ENCODE peak calls at places on chromosomes 1 and 21, in seven cellular contexts. F, Q, T, B, J, W and N are unnamed samples.

GRCh38 chr1:7550981-7551380 is 220.1 kb upstream of the VAMP3 start:
- DNase-seq in T (no peak), Q (no peak), B (no peak), J (no peak), W (no peak), F (no peak), N (no peak)

GRCh38 chr1:16183157-16183556 is 27.3 kb upstream of the EPHA2 start:
- DNase-seq in B (no peak), F (no peak), T (no peak), W (no peak), Q (no peak), J (no peak), N (no peak)

GRCh38 chr1:68372487-68372886 is 77.3 kb downstream of the RPE65 start:
- DNase-seq in T (no peak), W (no peak), F (no peak), Q (no peak), J (no peak), B (no peak), N (no peak)

GRCh38 chr21:45536301-45537081 is 5.7 kb downstream of the SLC19A1 start:
- DNase-seq in T (no peak), J (peak), Q (no peak), B (peak), W (no peak), F (no peak), N (no peak)

GRCh38 chr21:46320331-46320801 is 3.3 kb downstream of the C21orf58 start:
- DNase-seq in F (no peak), Q (no peak), J (no peak), W (no peak), B (no peak), T (no peak), N (no peak)

GRCh38 chr1:235532350-235532749 is 28.1 kb upstream of the B3GALNT2 start:
- DNase-seq in J (no peak), B (no peak), Q (no peak), T (no peak), F (no peak), W (no peak), N (no peak)

GRCh38 chr1:179228783-179229213 is 679 bp downstream of the ABL2 start:
- DNase-seq in B (peak), W (no peak), Q (peak), J (peak), F (no peak), T (peak), N (no peak)

GRCh38 chr1:99818063-99818699 is 32.0 kb upstream of the AGL start:
- DNase-seq in J (no peak), F (no peak), B (no peak), Q (no peak), T (no peak), W (no peak), N (no peak)

GRCh38 chr21:42565206-42565810 is 51.7 kb downstream of the SLC37A1 start:
- DNase-seq in B (no peak), T (no peak), F (no peak), J (peak), Q (no peak), W (no peak), N (no peak)

GRCh38 chr1:58149266-58149812 is 397.2 kb downstream of the OMA1 start:
- DNase-seq in F (no peak), T (no peak), B (no peak), Q (no peak), W (no peak), J (no peak), N (no peak)

GRCh38 chr1:20830378-20830777 is 43.3 kb upstream of the HP1BP3 start:
- DNase-seq in F (no peak), B (no peak), T (no peak), J (no peak), Q (no peak), W (no peak), N (no peak)

GRCh38 chr1:245469734-245470133 is 314.9 kb downstream of the KIF26B start:
- DNase-seq in F (no peak), Q (no peak), J (no peak), T (no peak), B (no peak), W (no peak), N (no peak)

GRCh38 chr1:27416387-27417111 is 24.1 kb downstream of the GPR3 start:
- DNase-seq in B (no peak), F (no peak), Q (peak), T (no peak), J (no peak), W (peak), N (peak)

GRCh38 chr1:46622341-46622740 is 5.7 kb upstream of the MOB3C start:
- DNase-seq in F (no peak), J (no peak), T (no peak), B (no peak), Q (no peak), W (no peak), N (no peak)

GRCh38 chr1:225926551-225927113 is 2.6 kb upstream of the PYCR2 start:
- DNase-seq in Q (no peak), T (no peak), B (no peak), J (no peak), F (no peak), W (no peak), N (no peak)

GRCh38 chr1:171485375-171486047 is at the start of gene PRRC2C:
- DNase-seq in W (peak), B (peak), J (peak), Q (peak), T (peak), F (peak), N (peak)

GRCh38 chr1:161987872-161988271 is 35.8 kb downstream of the OLFML2B start:
- DNase-seq in B (no peak), T (no peak), J (no peak), W (no peak), Q (no peak), F (no peak), N (no peak)

GRCh38 chr21:42654913-42655796 is 1.7 kb downstream of the PDE9A start:
- DNase-seq in W (no peak), Q (no peak), B (no peak), F (no peak), T (no peak), J (no peak), N (no peak)

GRCh38 chr1:18461656-18462055 is 19.1 kb upstream of the KLHDC7A start:
- DNase-seq in W (no peak), B (no peak), T (no peak), Q (no peak), F (no peak), J (no peak), N (no peak)

GRCh38 chr1:220884109-220884980 is 5.1 kb downstream of the HLX start:
- DNase-seq in F (no peak), Q (no peak), W (no peak), T (no peak), J (no peak), B (no peak), N (no peak)

GRCh38 chr1:170660874-170661645 is 2.9 kb upstream of the PRRX1 start:
- DNase-seq in F (no peak), W (no peak), T (no peak), B (no peak), Q (no peak), J (no peak), N (no peak)

GRCh38 chr1:162876751-162877150 is 15.8 kb upstream of the CCDC190 start:
- DNase-seq in Q (no peak), W (no peak), J (no peak), T (no peak), B (no peak), F (no peak), N (no peak)

GRCh38 chr1:231139659-231140650 is 21.9 kb upstream of the TRIM67 start:
- DNase-seq in J (no peak), Q (no peak), T (no peak), F (no peak), W (peak), B (no peak), N (no peak)

GRCh38 chr1:101757985-101758384 is 238.7 kb downstream of the OLFM3 start:
- DNase-seq in Q (no peak), T (no peak), B (no peak), W (no peak), F (no peak), J (no peak), N (no peak)

GRCh38 chr1:81549588-81550127 is 251.1 kb upstream of the ADGRL2 start:
- DNase-seq in J (no peak), Q (no peak), T (no peak), B (no peak), W (no peak), F (no peak), N (peak)

GRCh38 chr1:61358770-61359455 is 276.6 kb downstream of the NFIA start:
- DNase-seq in B (no peak), F (no peak), J (no peak), T (no peak), W (no peak), Q (no peak), N (no peak)

GRCh38 chr1:77392486-77392885 is 110.7 kb downstream of the AK5 start:
- DNase-seq in B (no peak), W (no peak), J (no peak), Q (no peak), T (no peak), F (no peak), N (no peak)